ENCODE peak calls at places on chromosomes 4 and X, in ten cellular contexts. One of them, this sample, is unnamed.

GRCh38 chr4:120718979-120719566 is 203.5 kb downstream of the PRDM5 start:
- DNase-seq in choroid plexus epithelial cell: peak
- DNase-seq in H9: peak
- DNase-seq in endodermal cell: no peak
- DNase-seq in stimulated activated CD4-positive, alpha-beta T cell treated with anti-CD3 and anti-CD28 coated beads, Interleukin-2, amount 100 ng/mL, for 48 hours: peak
- DNase-seq in GM23248: peak
- DNase-seq in astrocyte of the hippocampus: peak
- DNase-seq in activated T-cell treated with anti-CD3 and anti-CD28 coated beads for 24 hours: no peak
- DNase-seq in substantia nigra: no peak
- DNase-seq in ureter: no peak
- DNase-seq in this sample: peak

GRCh38 chrX:134929813-134930212 is 61.0 kb upstream of the SMIM10 start:
- DNase-seq in stimulated activated CD4-positive, alpha-beta T cell treated with anti-CD3 and anti-CD28 coated beads, Interleukin-2, amount 100 ng/mL, for 48 hours: no peak
- DNase-seq in choroid plexus epithelial cell: no peak
- DNase-seq in ureter: no peak
- DNase-seq in activated T-cell treated with anti-CD3 and anti-CD28 coated beads for 24 hours: no peak
- DNase-seq in endodermal cell: no peak
- DNase-seq in astrocyte of the hippocampus: no peak
- DNase-seq in substantia nigra: no peak
- DNase-seq in H9: no peak
- DNase-seq in GM23248: no peak
- DNase-seq in this sample: no peak

GRCh38 chrX:49106930-49107329 is 16.6 kb downstream of the GPKOW start:
- DNase-seq in endodermal cell: peak
- DNase-seq in stimulated activated CD4-positive, alpha-beta T cell treated with anti-CD3 and anti-CD28 coated beads, Interleukin-2, amount 100 ng/mL, for 48 hours: no peak
- DNase-seq in astrocyte of the hippocampus: peak
- DNase-seq in activated T-cell treated with anti-CD3 and anti-CD28 coated beads for 24 hours: no peak
- DNase-seq in ureter: no peak
- DNase-seq in choroid plexus epithelial cell: peak
- DNase-seq in substantia nigra: no peak
- DNase-seq in GM23248: peak
- DNase-seq in H9: peak
- DNase-seq in this sample: peak

GRCh38 chr4:8267077-8267476 is 2.5 kb upstream of the HTRA3 start:
- DNase-seq in endodermal cell: peak
- DNase-seq in astrocyte of the hippocampus: peak
- DNase-seq in ureter: no peak
- DNase-seq in H9: peak
- DNase-seq in substantia nigra: no peak
- DNase-seq in stimulated activated CD4-positive, alpha-beta T cell treated with anti-CD3 and anti-CD28 coated beads, Interleukin-2, amount 100 ng/mL, for 48 hours: peak
- DNase-seq in choroid plexus epithelial cell: peak
- DNase-seq in activated T-cell treated with anti-CD3 and anti-CD28 coated beads for 24 hours: no peak
- DNase-seq in GM23248: peak
- DNase-seq in this sample: peak

GRCh38 chr4:186297013-186297645 is 31.1 kb downstream of the F11 start:
- DNase-seq in ureter: no peak
- DNase-seq in astrocyte of the hippocampus: peak
- DNase-seq in H9: no peak
- DNase-seq in activated T-cell treated with anti-CD3 and anti-CD28 coated beads for 24 hours: no peak
- DNase-seq in choroid plexus epithelial cell: peak
- DNase-seq in substantia nigra: no peak
- DNase-seq in GM23248: peak
- DNase-seq in stimulated activated CD4-positive, alpha-beta T cell treated with anti-CD3 and anti-CD28 coated beads, Interleukin-2, amount 100 ng/mL, for 48 hours: no peak
- DNase-seq in endodermal cell: no peak
- DNase-seq in this sample: peak

GRCh38 chr4:182502074-182502473 is 258.9 kb downstream of the TENM3 start:
- DNase-seq in substantia nigra: no peak
- DNase-seq in ureter: no peak
- DNase-seq in H9: no peak
- DNase-seq in choroid plexus epithelial cell: no peak
- DNase-seq in activated T-cell treated with anti-CD3 and anti-CD28 coated beads for 24 hours: no peak
- DNase-seq in stimulated activated CD4-positive, alpha-beta T cell treated with anti-CD3 and anti-CD28 coated beads, Interleukin-2, amount 100 ng/mL, for 48 hours: no peak
- DNase-seq in GM23248: no peak
- DNase-seq in astrocyte of the hippocampus: no peak
- DNase-seq in endodermal cell: no peak
- DNase-seq in this sample: no peak

GRCh38 chrX:19137064-19137463 is 14.8 kb upstream of the ADGRG2 start:
- DNase-seq in stimulated activated CD4-positive, alpha-beta T cell treated with anti-CD3 and anti-CD28 coated beads, Interleukin-2, amount 100 ng/mL, for 48 hours: no peak
- DNase-seq in ureter: no peak
- DNase-seq in activated T-cell treated with anti-CD3 and anti-CD28 coated beads for 24 hours: no peak
- DNase-seq in H9: no peak
- DNase-seq in choroid plexus epithelial cell: no peak
- DNase-seq in endodermal cell: no peak
- DNase-seq in GM23248: peak
- DNase-seq in astrocyte of the hippocampus: no peak
- DNase-seq in substantia nigra: no peak
- DNase-seq in this sample: no peak

GRCh38 chrX:10098235-10098819 is 58.4 kb upstream of the CLCN4 start:
- DNase-seq in ureter: no peak
- DNase-seq in activated T-cell treated with anti-CD3 and anti-CD28 coated beads for 24 hours: peak
- DNase-seq in choroid plexus epithelial cell: peak
- DNase-seq in substantia nigra: no peak
- DNase-seq in astrocyte of the hippocampus: no peak
- DNase-seq in H9: no peak
- DNase-seq in GM23248: peak
- DNase-seq in stimulated activated CD4-positive, alpha-beta T cell treated with anti-CD3 and anti-CD28 coated beads, Interleukin-2, amount 100 ng/mL, for 48 hours: no peak
- DNase-seq in endodermal cell: no peak
- DNase-seq in this sample: no peak

GRCh38 chrX:106889468-106889867 is 13.7 kb downstream of the RIPPLY1 start:
- DNase-seq in stimulated activated CD4-positive, alpha-beta T cell treated with anti-CD3 and anti-CD28 coated beads, Interleukin-2, amount 100 ng/mL, for 48 hours: no peak
- DNase-seq in choroid plexus epithelial cell: no peak
- DNase-seq in endodermal cell: no peak
- DNase-seq in astrocyte of the hippocampus: no peak
- DNase-seq in activated T-cell treated with anti-CD3 and anti-CD28 coated beads for 24 hours: no peak
- DNase-seq in GM23248: no peak
- DNase-seq in ureter: no peak
- DNase-seq in H9: no peak
- DNase-seq in substantia nigra: no peak
- DNase-seq in this sample: no peak

GRCh38 chr4:3257125-3257690 is 8.2 kb downstream of the MSANTD1 start:
- DNase-seq in substantia nigra: peak
- DNase-seq in choroid plexus epithelial cell: no peak
- DNase-seq in endodermal cell: peak
- DNase-seq in astrocyte of the hippocampus: no peak
- DNase-seq in ureter: no peak
- DNase-seq in GM23248: no peak
- DNase-seq in activated T-cell treated with anti-CD3 and anti-CD28 coated beads for 24 hours: no peak
- DNase-seq in H9: no peak
- DNase-seq in stimulated activated CD4-positive, alpha-beta T cell treated with anti-CD3 and anti-CD28 coated beads, Interleukin-2, amount 100 ng/mL, for 48 hours: no peak
- DNase-seq in this sample: no peak

GRCh38 chrX:141668371-141668770 is 30.2 kb downstream of the SPANXD start:
- DNase-seq in substantia nigra: no peak
- DNase-seq in ureter: no peak
- DNase-seq in activated T-cell treated with anti-CD3 and anti-CD28 coated beads for 24 hours: no peak
- DNase-seq in astrocyte of the hippocampus: peak
- DNase-seq in H9: no peak
- DNase-seq in stimulated activated CD4-positive, alpha-beta T cell treated with anti-CD3 and anti-CD28 coated beads, Interleukin-2, amount 100 ng/mL, for 48 hours: no peak
- DNase-seq in choroid plexus epithelial cell: no peak
- DNase-seq in endodermal cell: no peak
- DNase-seq in GM23248: no peak
- DNase-seq in this sample: no peak

GRCh38 chrX:130826249-130826648 is 76.8 kb downstream of the ENOX2 start:
- DNase-seq in stimulated activated CD4-positive, alpha-beta T cell treated with anti-CD3 and anti-CD28 coated beads, Interleukin-2, amount 100 ng/mL, for 48 hours: no peak
- DNase-seq in choroid plexus epithelial cell: no peak
- DNase-seq in H9: no peak
- DNase-seq in endodermal cell: no peak
- DNase-seq in activated T-cell treated with anti-CD3 and anti-CD28 coated beads for 24 hours: no peak
- DNase-seq in ureter: no peak
- DNase-seq in astrocyte of the hippocampus: no peak
- DNase-seq in substantia nigra: no peak
- DNase-seq in GM23248: no peak
- DNase-seq in this sample: no peak

GRCh38 chr4:72326692-72327632 is 242.1 kb downstream of the ADAMTS3 start:
- DNase-seq in substantia nigra: no peak
- DNase-seq in GM23248: peak
- DNase-seq in choroid plexus epithelial cell: peak
- DNase-seq in ureter: no peak
- DNase-seq in endodermal cell: no peak
- DNase-seq in activated T-cell treated with anti-CD3 and anti-CD28 coated beads for 24 hours: no peak
- DNase-seq in H9: no peak
- DNase-seq in astrocyte of the hippocampus: peak
- DNase-seq in stimulated activated CD4-positive, alpha-beta T cell treated with anti-CD3 and anti-CD28 coated beads, Interleukin-2, amount 100 ng/mL, for 48 hours: no peak
- DNase-seq in this sample: peak

This sample was measured in Kasumi-1.